ENCODE peak calls at places on chromosome 3, in nine cellular contexts. One of them, this sample, is unnamed.

GRCh38 chr3:23288286-23288685 is 85.2 kb downstream of the UBE2E2 start:
- DNase-seq in midbrain: no peak
- DNase-seq in transverse colon: no peak
- DNase-seq in substantia nigra: no peak
- DNase-seq in mucosa of gallbladder: no peak
- DNase-seq in trophoblast cell: no peak
- DNase-seq in EL: no peak
- DNase-seq in NCI-H345: no peak
- DNase-seq in HT-29: no peak
- DNase-seq in this sample: no peak

GRCh38 chr3:52456169-52456799 is 880 bp downstream of the NISCH start:
- DNase-seq in midbrain: no peak
- DNase-seq in transverse colon: no peak
- DNase-seq in substantia nigra: peak
- DNase-seq in mucosa of gallbladder: no peak
- DNase-seq in trophoblast cell: peak
- DNase-seq in EL: peak
- DNase-seq in NCI-H345: no peak
- DNase-seq in HT-29: no peak
- DNase-seq in this sample: peak

GRCh38 chr3:184635774-184636173 is 74.2 kb downstream of the EPHB3 start:
- DNase-seq in midbrain: no peak
- DNase-seq in transverse colon: no peak
- DNase-seq in substantia nigra: no peak
- DNase-seq in mucosa of gallbladder: no peak
- DNase-seq in trophoblast cell: no peak
- DNase-seq in EL: no peak
- DNase-seq in NCI-H345: no peak
- DNase-seq in HT-29: no peak
- DNase-seq in this sample: no peak

GRCh38 chr3:188900421-188900941 is 271.3 kb upstream of the TPRG1 start:
- DNase-seq in midbrain: no peak
- DNase-seq in transverse colon: no peak
- DNase-seq in substantia nigra: no peak
- DNase-seq in mucosa of gallbladder: no peak
- DNase-seq in trophoblast cell: no peak
- DNase-seq in EL: peak
- DNase-seq in NCI-H345: no peak
- DNase-seq in HT-29: no peak
- DNase-seq in this sample: no peak

GRCh38 chr3:179071161-179071568 is 444 bp downstream of the ZMAT3 start:
- DNase-seq in midbrain: peak
- DNase-seq in transverse colon: peak
- DNase-seq in substantia nigra: peak
- DNase-seq in mucosa of gallbladder: peak
- DNase-seq in trophoblast cell: peak
- DNase-seq in EL: peak
- DNase-seq in NCI-H345: peak
- DNase-seq in HT-29: peak
- DNase-seq in this sample: no peak

GRCh38 chr3:195546130-195546560 is 3.0 kb upstream of the PPP1R2 start:
- DNase-seq in midbrain: no peak
- DNase-seq in transverse colon: peak
- DNase-seq in substantia nigra: no peak
- DNase-seq in mucosa of gallbladder: peak
- DNase-seq in trophoblast cell: peak
- DNase-seq in EL: peak
- DNase-seq in NCI-H345: no peak
- DNase-seq in HT-29: no peak
- DNase-seq in this sample: peak

GRCh38 chr3:192212335-192212734 is 515.0 kb downstream of the FGF12 start:
- DNase-seq in midbrain: no peak
- DNase-seq in transverse colon: no peak
- DNase-seq in substantia nigra: no peak
- DNase-seq in mucosa of gallbladder: no peak
- DNase-seq in trophoblast cell: no peak
- DNase-seq in EL: no peak
- DNase-seq in NCI-H345: no peak
- DNase-seq in HT-29: no peak
- DNase-seq in this sample: no peak

GRCh38 chr3:14256046-14256445 is 77.4 kb downstream of the LSM3 start:
- DNase-seq in midbrain: no peak
- DNase-seq in transverse colon: no peak
- DNase-seq in substantia nigra: no peak
- DNase-seq in mucosa of gallbladder: no peak
- DNase-seq in trophoblast cell: no peak
- DNase-seq in EL: no peak
- DNase-seq in NCI-H345: no peak
- DNase-seq in HT-29: no peak
- DNase-seq in this sample: no peak

GRCh38 chr3:49255112-49255511 is 21.9 kb downstream of the C3orf62 start:
- DNase-seq in midbrain: no peak
- DNase-seq in transverse colon: no peak
- DNase-seq in substantia nigra: no peak
- DNase-seq in mucosa of gallbladder: no peak
- DNase-seq in trophoblast cell: no peak
- DNase-seq in EL: peak
- DNase-seq in NCI-H345: no peak
- DNase-seq in HT-29: no peak
- DNase-seq in this sample: no peak

GRCh38 chr3:70245746-70246525 is 66.5 kb downstream of the MDFIC2 start:
- DNase-seq in midbrain: peak
- DNase-seq in transverse colon: no peak
- DNase-seq in substantia nigra: no peak
- DNase-seq in mucosa of gallbladder: no peak
- DNase-seq in trophoblast cell: no peak
- DNase-seq in EL: no peak
- DNase-seq in NCI-H345: no peak
- DNase-seq in HT-29: no peak
- DNase-seq in this sample: no peak

GRCh38 chr3:66377800-66378199 is 123.0 kb downstream of the LRIG1 start:
- DNase-seq in midbrain: no peak
- DNase-seq in transverse colon: no peak
- DNase-seq in substantia nigra: no peak
- DNase-seq in mucosa of gallbladder: no peak
- DNase-seq in trophoblast cell: no peak
- DNase-seq in EL: no peak
- DNase-seq in NCI-H345: no peak
- DNase-seq in HT-29: no peak
- DNase-seq in this sample: no peak

GRCh38 chr3:159751141-159751540 is 237.5 kb upstream of the IL12A start:
- DNase-seq in midbrain: no peak
- DNase-seq in transverse colon: no peak
- DNase-seq in substantia nigra: no peak
- DNase-seq in mucosa of gallbladder: no peak
- DNase-seq in trophoblast cell: no peak
- DNase-seq in EL: peak
- DNase-seq in NCI-H345: no peak
- DNase-seq in HT-29: no peak
- DNase-seq in this sample: no peak

GRCh38 chr3:20326537-20326936 is 140.5 kb upstream of the SGO1 start:
- DNase-seq in midbrain: no peak
- DNase-seq in transverse colon: no peak
- DNase-seq in substantia nigra: no peak
- DNase-seq in mucosa of gallbladder: no peak
- DNase-seq in trophoblast cell: peak
- DNase-seq in EL: peak
- DNase-seq in NCI-H345: no peak
- DNase-seq in HT-29: no peak
- DNase-seq in this sample: no peak

This sample was measured in thyroid gland.